ENCODE peak calls at places on chromosome 10, in seven cellular contexts. Y is BE2C, V is hepatocyte, K is pancreas, D is upper lobe of right lung, L is fibroblast of lung, S is A549. E is an unnamed sample.

GRCh38 chr10:91340613-91341362 is 69.4 kb upstream of the HECTD2 start:
- DNase-seq in V (no peak), Y (peak; percentile 37), K (no peak), S (no peak), D (no peak), L (peak; percentile 96), E (no peak)

GRCh38 chr10:49783645-49784044 is 21.5 kb upstream of the OGDHL start:
- DNase-seq in Y (peak; percentile 22), D (no peak), V (no peak), S (no peak), L (no peak), K (no peak), E (no peak)

GRCh38 chr10:118998183-118998582 is 31.3 kb upstream of the NANOS1 start:
- DNase-seq in V (no peak), D (no peak), S (no peak), L (no peak), Y (no peak), K (no peak), E (no peak)

GRCh38 chr10:14302035-14302434 is 28.7 kb downstream of the FRMD4A start:
- DNase-seq in V (no peak), D (no peak), Y (no peak), S (no peak), K (no peak), L (peak; percentile 31), E (no peak)

GRCh38 chr10:101611096-101611495 is 23.0 kb downstream of the DPCD start:
- DNase-seq in D (no peak), K (no peak), V (no peak), Y (no peak), L (no peak), S (no peak), E (no peak)

GRCh38 chr10:86899670-86900276 is 57.6 kb downstream of the MMRN2 start:
- DNase-seq in V (peak; percentile 82), K (peak; percentile 64), D (no peak), Y (peak; percentile 68), S (peak; percentile 77), L (peak; percentile 58), E (no peak)

GRCh38 chr10:14241196-14241595 is 89.5 kb downstream of the FRMD4A start:
- DNase-seq in Y (no peak), D (no peak), K (no peak), S (no peak), V (no peak), L (no peak), E (no peak)

GRCh38 chr10:121079226-121079625 is 228.1 kb downstream of the WDR11 start:
- DNase-seq in V (peak; percentile 49), S (no peak), K (no peak), Y (no peak), D (no peak), L (no peak), E (no peak)

GRCh38 chr10:77516575-77516974 is 121.0 kb downstream of the KCNMA1 start:
- DNase-seq in V (no peak), K (no peak), Y (no peak), D (no peak), S (no peak), L (no peak), E (no peak)

GRCh38 chr10:109968954-109969644 is 38.7 kb upstream of the ADD3 start:
- DNase-seq in D (no peak), Y (no peak), V (no peak), K (peak; percentile 27), S (no peak), L (no peak), E (peak; percentile 68)

GRCh38 chr10:73117976-73118743 is 7.9 kb downstream of the NUDT13 start:
- DNase-seq in D (no peak), V (peak; percentile 25), K (no peak), S (peak; percentile 43), Y (no peak), L (peak; percentile 42), E (no peak)

GRCh38 chr10:123640016-123640535 is 26.1 kb upstream of the GPR26 start:
- DNase-seq in S (no peak), Y (no peak), K (no peak), L (no peak), D (no peak), V (no peak), E (no peak)

GRCh38 chr10:90856964-90857634 is 740 bp downstream of the HTR7 start:
- DNase-seq in V (no peak), S (no peak), K (no peak), Y (no peak), D (no peak), L (peak; percentile 17), E (no peak)

GRCh38 chr10:119309423-119309770 is 102.0 kb downstream of the GRK5 start:
- DNase-seq in V (no peak), S (no peak), L (no peak), K (no peak), Y (no peak), D (no peak), E (no peak)

GRCh38 chr10:60207894-60208293 is 181.8 kb downstream of the ANK3 start:
- DNase-seq in V (no peak), K (no peak), Y (no peak), S (no peak), D (no peak), L (no peak), E (no peak)

GRCh38 chr10:12484945-12485805 is 135.8 kb downstream of the CAMK1D start:
- DNase-seq in Y (no peak), L (no peak), K (peak; percentile 62), S (peak; percentile 13), D (no peak), V (no peak), E (no peak)

GRCh38 chr10:15726042-15726441 is 6.3 kb upstream of the ITGA8 start:
- DNase-seq in Y (no peak), S (no peak), V (no peak), K (no peak), L (no peak), D (no peak), E (no peak)

GRCh38 chr10:15724683-15725082 is 5.0 kb upstream of the ITGA8 start:
- DNase-seq in D (no peak), V (no peak), K (no peak), L (no peak), S (no peak), Y (no peak), E (no peak)

GRCh38 chr10:15729890-15730289 is 10.2 kb upstream of the ITGA8 start:
- DNase-seq in S (no peak), Y (no peak), K (no peak), V (no peak), D (no peak), L (no peak), E (no peak)

GRCh38 chr10:15730341-15730740 is 10.6 kb upstream of the ITGA8 start:
- DNase-seq in S (no peak), V (no peak), Y (no peak), D (no peak), K (no peak), L (no peak), E (no peak)

GRCh38 chr10:15725603-15726002 is 5.9 kb upstream of the ITGA8 start:
- DNase-seq in L (peak; percentile 48), V (peak; percentile 71), D (no peak), Y (peak; percentile 27), K (no peak), S (peak; percentile 53), E (no peak)
- TF ChIP-seq CTCF in L (peak; percentile 67), V (peak; percentile 79), D (peak; percentile 50), Y (peak; percentile 68), K (peak; percentile 15), S (peak; percentile 71), E (peak; percentile 16)

DNA sequence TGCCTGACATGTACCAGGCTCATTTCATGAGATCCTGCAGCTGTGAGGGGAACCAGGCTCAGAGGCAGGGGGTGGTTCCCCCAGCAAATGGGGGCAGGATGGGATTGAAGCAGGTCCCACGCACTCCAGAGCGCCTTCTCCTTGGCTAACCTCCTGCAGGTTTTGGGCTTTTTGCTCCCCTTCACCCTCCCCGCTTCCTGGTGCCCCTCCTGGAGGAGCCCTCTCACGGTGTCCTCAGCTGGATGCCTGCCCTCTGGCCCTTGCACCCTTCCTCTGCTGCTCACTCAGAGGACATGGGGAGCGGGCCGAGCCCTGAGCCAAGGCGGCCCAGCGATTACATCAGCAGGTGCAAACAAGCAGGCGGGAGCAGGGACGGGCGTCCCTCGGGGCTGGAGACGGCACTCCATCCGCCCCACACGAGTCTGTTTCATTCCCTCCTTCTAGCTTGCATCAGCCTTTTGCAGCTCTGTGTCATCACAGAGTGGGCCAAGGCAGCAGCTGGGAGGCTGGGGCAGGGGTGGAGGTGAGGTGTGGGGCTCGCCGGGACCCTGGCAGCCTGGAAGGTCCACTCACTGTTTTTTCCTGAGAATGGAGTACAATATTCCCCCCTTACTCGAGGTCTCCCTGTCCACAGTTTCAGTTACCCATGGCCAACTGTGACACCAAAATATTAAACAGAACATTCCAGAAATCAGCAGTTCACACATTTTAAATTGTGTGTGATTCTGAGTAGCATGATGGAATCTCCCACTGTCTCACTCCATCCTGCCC is 52.7 kb upstream of the SLC29A3 start:
- DNase-seq in V (peak; percentile 72), K (no peak), D (peak; percentile 76), L (peak; percentile 79), S (peak; percentile 16), Y (peak; percentile 94), E (no peak)
- H3K4me1 ChIP-seq in V (peaks cover 45% of the 10 kb centered on the region), K (no peaks in the 10 kb centered on the region), D (peaks cover 5% of the 10 kb centered on the region), L (peaks cover 19% of the 10 kb centered on the region), S (peaks cover 16% of the 10 kb centered on the region), Y (peaks cover 86% of the 10 kb centered on the region), E (peaks cover 21% of the 10 kb centered on the region)

DNA sequence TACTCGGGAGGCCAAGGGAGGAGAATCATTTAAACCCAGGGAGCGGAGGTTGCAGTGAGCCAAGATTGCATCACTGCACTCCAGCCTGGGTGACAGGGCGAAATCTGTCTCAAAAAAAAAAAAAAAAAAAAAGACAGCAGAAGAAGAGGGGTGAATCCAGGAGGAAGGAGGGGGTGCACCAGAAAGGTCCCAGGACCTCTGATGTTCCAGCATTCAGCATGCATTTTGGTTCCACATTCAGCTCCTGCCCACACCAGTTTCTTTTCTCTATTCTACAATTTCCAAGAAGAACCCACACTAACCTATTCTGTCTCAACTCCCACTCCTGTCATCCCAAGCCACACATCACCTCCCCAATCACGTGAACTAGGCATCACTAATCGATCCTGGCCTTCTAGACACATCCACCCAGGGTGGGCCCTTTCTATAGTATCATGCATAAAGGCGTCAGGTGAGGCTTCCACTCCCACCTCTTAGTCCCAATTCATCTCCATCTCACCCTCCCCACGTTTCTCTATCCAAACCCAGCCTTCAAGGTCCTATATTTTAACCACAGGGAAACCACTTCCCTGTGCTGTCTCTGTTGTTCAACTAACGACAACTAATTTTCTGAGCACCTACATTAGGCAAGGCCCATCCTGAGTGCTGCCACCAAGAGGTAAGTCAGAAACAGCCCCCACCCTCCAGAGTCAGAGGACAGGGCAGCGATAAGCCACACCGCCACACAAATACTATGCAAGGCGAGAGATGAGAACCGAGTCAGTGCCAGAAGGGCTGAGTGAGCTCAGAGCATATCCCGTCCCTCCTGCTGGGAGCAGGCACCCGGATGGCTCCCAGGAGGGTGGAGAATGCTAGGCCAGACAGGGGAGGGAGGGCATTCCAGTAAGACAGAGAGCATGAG is 2.2 kb downstream of the ANXA11 start:
- DNase-seq in Y (no peak), L (peak; percentile 93), S (peak; percentile 75), D (peak; percentile 74), V (peak; percentile 89), K (peak; percentile 63), E (peak; percentile 71)
- TF ChIP-seq CTCF in Y (peak; percentile 15), L (peak; percentile 11), S (peak; percentile 52), D (peak; percentile 32), V (peak; percentile 33), K (no peak), E (no peak)

DNA sequence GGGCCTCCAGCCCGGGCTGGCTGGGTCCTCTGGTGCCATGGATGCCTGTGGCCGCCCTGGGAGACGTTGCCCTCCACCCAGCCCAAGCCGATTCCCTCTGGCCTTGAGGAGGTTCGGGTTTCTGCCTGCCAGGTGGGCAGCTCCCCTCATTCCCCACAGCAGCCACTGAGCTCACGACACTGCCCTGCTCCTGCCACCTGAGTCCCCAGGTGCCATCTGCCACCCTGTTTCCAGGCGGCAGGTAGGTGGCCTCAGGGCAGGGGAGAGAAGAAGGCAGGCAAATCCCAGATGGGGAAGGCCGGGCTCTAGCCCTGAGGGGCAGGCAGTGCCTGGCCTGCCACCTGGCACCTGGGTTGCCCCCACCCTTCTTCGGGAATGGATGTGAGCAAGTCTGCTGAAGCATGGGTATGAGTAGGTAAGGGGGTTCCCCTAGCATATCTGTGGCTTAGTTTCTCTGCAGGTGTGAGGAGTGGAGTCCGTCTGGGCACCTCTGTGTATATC is 92.2 kb upstream of the PPIF start:
- DNase-seq in K (no peak), Y (no peak), V (no peak), S (no peak), L (no peak), D (no peak), E (no peak)
- H3K4me1 ChIP-seq in K (no peaks in the 10 kb centered on the region), Y (peaks cover 69% of the 10 kb centered on the region), V (peaks cover 5% of the 10 kb centered on the region), S (no peaks in the 10 kb centered on the region), L (peaks cover 2% of the 10 kb centered on the region), D (peaks cover 18% of the 10 kb centered on the region), E (peaks cover 7% of the 10 kb centered on the region)